ENCODE peak calls at places on chromosomes 3 and 15, in five cellular contexts. G is mesenchymal stem cell, H is K562, P is IMR-90, R is GM23248. C is an unnamed sample.

GRCh38 chr3:3443482-3443881 is 264.0 kb upstream of the CRBN start:
- DNase-seq in R (no peak), P (no peak), G (no peak), H (no peak), C (no peak)

GRCh38 chr15:64651573-64652260 is 123.7 kb downstream of the RBPMS2 start:
- DNase-seq in P (peak), H (no peak), R (no peak), G (peak), C (peak)

GRCh38 chr15:41930221-41930866 is 36.5 kb upstream of the SPTBN5 start:
- DNase-seq in P (peak), H (no peak), R (peak), G (peak), C (no peak)

GRCh38 chr3:189172668-189173419 is 1.1 kb downstream of the TPRG1 start:
- DNase-seq in G (no peak), R (no peak), H (no peak), P (no peak), C (no peak)

GRCh38 chr3:38401563-38401962 is 52.1 kb upstream of the ACVR2B start:
- DNase-seq in H (no peak), R (no peak), P (no peak), G (no peak), C (no peak)

GRCh38 chr3:34001990-34002389 is 203.6 kb downstream of the PDCD6IP start:
- DNase-seq in R (no peak), G (no peak), H (no peak), P (peak), C (no peak)

GRCh38 chr15:79310985-79311900 is at the start of gene TMED3:
- DNase-seq in G (peak), R (peak), P (peak), H (peak), C (peak)

GRCh38 chr15:58042006-58042405 is 23.5 kb downstream of the ALDH1A2 start:
- DNase-seq in H (no peak), G (no peak), P (no peak), R (no peak), C (no peak)

GRCh38 chr3:89488800-89489580 is 381.6 kb downstream of the EPHA3 start:
- DNase-seq in H (no peak), G (no peak), P (no peak), R (peak), C (no peak)

GRCh38 chr15:80403712-80404056 is 498 bp upstream of the ARNT2 start:
- DNase-seq in H (no peak), P (no peak), R (no peak), G (no peak), C (peak)

GRCh38 chr3:76429536-76430177 is 610.2 kb upstream of the ROBO2 start:
- DNase-seq in G (no peak), H (no peak), P (no peak), R (no peak), C (no peak)

GRCh38 chr3:101530213-101531047 is 17.4 kb upstream of the SENP7 start:
- DNase-seq in P (no peak), H (peak), G (no peak), R (no peak), C (peak)

GRCh38 chr3:10392244-10392643 is 71.3 kb upstream of the SEC13 start:
- DNase-seq in H (no peak), R (no peak), G (no peak), P (no peak), C (peak)

GRCh38 chr15:25397110-25397509 is 41.7 kb downstream of the UBE3A start:
- DNase-seq in R (peak), G (no peak), H (no peak), P (no peak), C (no peak)

GRCh38 chr3:13500133-13500885 is 20.2 kb downstream of the HDAC11 start:
- DNase-seq in R (peak), H (peak), P (no peak), G (peak), C (peak)

GRCh38 chr3:184117649-184118048 is 17.5 kb upstream of the EIF2B5 start:
- DNase-seq in G (no peak), H (no peak), R (no peak), P (no peak), C (no peak)
- H3K9ac ChIP-seq in G (no peak), H (no peak), R (no peak), P (no peak), C (no peak)

GRCh38 chr15:74133071-74133702 is 2.8 kb downstream of the ISLR2 start:
- DNase-seq in G (no peak), R (peak), H (no peak), P (no peak), C (peak)

GRCh38 chr15:74130849-74131617 is 647 bp downstream of the ISLR2 start:
- DNase-seq in H (no peak), R (no peak), G (no peak), P (no peak), C (peak)

GRCh38 chr15:74131618-74132191 is 1.3 kb downstream of the ISLR2 start:
- DNase-seq in R (no peak), H (no peak), G (no peak), P (no peak), C (peak)

GRCh38 chr15:74133703-74134386 is 3.5 kb downstream of the ISLR2 start:
- DNase-seq in P (no peak), G (no peak), R (no peak), H (no peak), C (no peak)

GRCh38 chr15:74132681-74133070 is 2.3 kb downstream of the ISLR2 start:
- DNase-seq in P (peak), G (no peak), H (no peak), R (peak), C (peak)
- H3K9ac ChIP-seq in P (no peak), G (no peak), H (no peak), R (no peak), C (no peak)

GRCh38 chr15:74906193-74906449 is 530 bp downstream of the FAM219B start:
- DNase-seq in G (peak), H (no peak), P (no peak), R (peak), C (peak)

GRCh38 chr15:74904190-74904805 is 2.4 kb downstream of the FAM219B start:
- DNase-seq in G (no peak), H (no peak), R (no peak), P (no peak), C (no peak)

GRCh38 chr15:74902295-74903075 is 4.2 kb downstream of the FAM219B start:
- DNase-seq in R (no peak), P (no peak), G (no peak), H (no peak), C (no peak)

GRCh38 chr15:74897300-74897701 is 7.5 kb downstream of the MPI start:
- DNase-seq in R (no peak), H (no peak), G (no peak), P (no peak), C (no peak)

DNA sequence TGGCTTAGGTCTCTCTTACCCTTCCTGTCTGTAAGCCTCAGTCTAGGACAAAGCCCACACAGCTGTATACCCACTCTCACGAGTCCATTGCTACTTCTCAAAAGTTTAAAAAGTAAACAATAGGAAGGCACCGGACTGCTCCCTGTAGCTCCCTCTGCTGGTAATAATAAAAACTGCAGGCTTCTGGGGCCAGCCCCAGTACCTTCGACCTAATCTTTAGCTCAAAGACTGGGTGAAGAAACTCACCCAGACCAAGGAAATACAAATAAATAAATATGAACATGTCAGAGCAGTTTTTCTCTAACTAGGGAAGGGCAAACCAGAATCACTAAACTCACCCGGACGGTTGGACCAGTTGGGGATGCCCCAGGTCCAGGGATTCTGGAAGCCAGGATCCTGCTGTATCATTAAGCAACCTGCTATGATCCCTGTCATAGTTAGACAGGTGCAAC is 5.0 kb downstream of the FAM219B start:
- DNase-seq in H (peak), G (peak), P (peak), R (peak), C (peak)
- H3K9ac ChIP-seq in H (peak), G (peak), P (no peak), R (peak), C (no peak)

DNA sequence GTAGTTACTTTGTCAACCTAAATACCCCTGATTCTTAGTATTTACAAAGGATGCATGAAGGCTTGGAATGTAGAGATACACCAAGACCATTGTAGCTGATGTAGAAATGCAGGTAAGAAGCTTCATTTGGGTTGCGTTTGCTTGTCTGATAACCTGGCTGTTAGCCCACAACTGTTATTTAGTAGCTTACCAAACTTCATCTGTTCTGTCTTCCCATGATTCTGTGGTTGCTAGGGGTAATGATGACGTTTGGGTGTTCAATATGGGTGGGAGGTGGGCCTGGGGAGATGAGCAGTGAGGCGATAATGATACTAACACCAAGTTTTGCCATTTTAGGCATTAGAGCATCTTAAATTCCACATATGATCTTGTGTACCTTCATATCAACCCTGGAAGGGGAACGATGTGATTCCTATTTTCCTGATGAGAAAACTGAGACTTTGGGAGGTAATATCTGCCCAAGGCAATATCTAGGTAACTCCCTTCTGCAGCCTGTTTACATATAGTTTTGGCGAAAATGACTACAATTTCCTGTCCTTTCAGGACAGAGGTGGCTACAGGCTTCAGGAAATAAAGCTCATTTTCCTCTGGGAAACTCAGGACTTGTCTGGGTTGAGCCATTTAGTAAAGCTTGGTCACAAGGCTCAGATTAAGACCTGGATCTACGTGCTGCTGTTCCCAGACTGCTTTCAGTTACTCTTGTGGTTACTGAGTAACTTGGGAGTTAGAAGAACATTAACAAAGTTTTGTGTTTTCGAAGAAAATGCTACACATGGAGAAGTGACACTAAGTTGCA is 26.8 kb downstream of the FNDC3B start:
- DNase-seq in H (no peak), G (peak), P (peak), R (peak), C (no peak)
- H3K9ac ChIP-seq in H (no peak), G (peak), P (no peak), R (peak), C (no peak)

GRCh38 chr3:31092748-31093607 is 198.5 kb upstream of the GADL1 start:
- DNase-seq in G (peak), H (no peak), P (peak), R (peak), C (no peak)

GRCh38 chr3:31093608-31093990 is 199.1 kb upstream of the GADL1 start:
- DNase-seq in H (no peak), G (no peak), P (no peak), R (peak), C (no peak)

GRCh38 chr3:31095254-31095653 is 200.8 kb upstream of the GADL1 start:
- DNase-seq in H (no peak), P (no peak), R (no peak), G (no peak), C (no peak)

GRCh38 chr3:31094048-31094447 is 199.6 kb upstream of the GADL1 start:
- DNase-seq in P (no peak), G (no peak), H (no peak), R (no peak), C (no peak)

GRCh38 chr3:31096661-31097060 is 202.2 kb upstream of the GADL1 start:
- DNase-seq in P (no peak), H (no peak), G (peak), R (no peak), C (no peak)
- H3K9ac ChIP-seq in P (no peak), H (no peak), G (peak), R (no peak), C (no peak)

DNA sequence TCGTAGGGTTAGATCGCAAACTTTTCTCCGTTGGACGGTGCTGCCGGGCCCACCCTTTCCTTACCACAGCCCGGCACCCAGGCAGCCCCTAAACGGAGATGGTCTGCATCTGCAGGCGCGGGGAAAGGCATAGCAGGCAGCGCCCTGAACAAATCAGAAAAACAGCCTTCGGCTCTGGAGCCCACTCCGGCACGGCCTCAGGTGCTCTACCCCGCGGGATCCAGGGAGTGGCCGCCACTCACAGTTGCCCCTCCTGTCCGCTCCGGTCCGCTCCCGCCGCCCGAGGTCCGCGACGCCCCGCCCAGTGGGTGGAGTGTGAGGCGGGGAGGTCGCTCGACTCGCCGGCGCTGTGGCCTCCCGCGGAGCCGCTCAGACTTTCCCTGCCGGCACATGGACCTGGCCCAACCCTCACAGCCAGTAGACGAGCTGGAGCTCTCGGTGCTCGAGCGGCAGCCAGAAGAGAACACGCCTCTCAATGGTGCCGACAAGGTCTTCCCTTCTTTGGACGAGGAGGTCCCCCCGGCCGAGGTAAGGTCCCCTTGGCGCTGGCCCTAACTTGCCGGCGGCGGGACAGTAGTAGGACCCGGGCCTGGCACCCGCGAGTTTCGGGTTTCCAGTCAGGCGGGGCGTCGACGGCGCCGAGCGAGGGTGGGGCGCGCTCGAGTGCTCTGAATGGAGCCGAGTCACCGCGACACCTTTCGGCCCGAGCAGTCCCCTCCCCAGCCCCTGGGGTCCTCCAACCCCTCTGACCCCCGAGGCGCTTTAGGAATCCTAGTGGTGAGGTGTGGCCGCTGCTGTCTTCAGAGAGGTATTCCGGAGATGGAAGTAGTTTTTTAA is at the start of gene C3orf52:
- DNase-seq in R (peak), G (peak), P (peak), H (peak), C (peak)
- H3K9ac ChIP-seq in R (peak), G (peak), P (peak), H (peak), C (peak)

DNA sequence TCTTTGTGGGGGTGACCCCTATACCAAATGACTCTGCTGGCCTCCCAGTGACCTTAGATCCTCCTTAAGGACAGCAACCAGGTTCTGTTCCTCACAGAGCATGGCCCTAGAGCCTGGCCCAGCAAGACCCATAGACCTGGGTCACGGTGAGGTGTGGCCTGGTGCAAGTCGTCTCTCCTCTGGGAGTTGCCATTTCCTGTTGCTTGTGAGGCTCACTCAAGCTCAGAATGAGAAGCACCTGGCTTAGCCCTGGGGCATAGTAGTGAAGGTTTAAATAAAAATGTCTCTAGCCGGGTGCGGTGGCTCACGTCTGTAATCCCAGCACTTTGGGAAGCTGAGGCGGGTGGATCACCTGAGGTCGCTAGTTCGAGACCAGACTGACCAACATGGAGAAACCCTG is 131.3 kb downstream of the SMAD6 start:
- DNase-seq in G (no peak), R (no peak), P (no peak), H (no peak), C (no peak)
- H3K9ac ChIP-seq in G (peak), R (peak), P (no peak), H (peak), C (no peak)

DNA sequence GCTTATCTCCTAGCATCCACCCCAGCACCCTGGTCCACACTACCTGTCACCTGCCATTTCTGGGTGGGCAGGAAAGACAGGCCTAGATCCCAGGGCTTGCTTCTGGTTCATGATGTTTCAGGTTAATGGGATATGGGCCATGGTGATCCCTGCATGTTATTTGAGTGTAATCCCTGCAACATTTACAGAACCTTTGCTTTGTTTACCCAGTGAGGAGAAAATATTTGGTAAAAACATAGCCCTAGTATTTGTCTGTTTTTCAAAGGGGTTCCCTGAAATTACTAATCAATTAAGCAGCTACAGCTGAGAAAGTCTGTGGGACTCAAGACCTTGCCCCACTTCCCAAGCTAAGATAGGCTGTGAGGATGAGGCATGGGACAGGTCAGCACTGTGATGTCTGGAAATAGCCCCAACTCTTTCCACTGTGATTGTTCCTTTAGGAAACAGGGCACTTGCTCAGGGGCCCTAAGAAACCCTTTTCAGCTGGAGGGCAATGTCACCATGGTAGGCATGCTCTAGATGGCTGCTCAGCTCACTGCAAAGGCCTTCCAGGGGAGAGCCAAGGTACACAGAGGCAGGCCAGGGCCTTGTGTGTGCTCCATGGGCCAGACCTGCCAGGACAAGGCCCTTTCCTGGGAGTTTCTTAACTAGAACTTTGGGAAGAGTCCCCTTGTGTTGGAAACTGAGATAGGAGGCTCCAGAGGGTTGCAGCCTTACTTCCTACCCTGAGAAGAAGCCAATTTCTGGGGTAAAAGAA is 11.1 kb downstream of the TRANK1 start:
- DNase-seq in H (no peak), R (no peak), P (no peak), G (no peak), C (peak)
- H3K9ac ChIP-seq in H (peak), R (no peak), P (no peak), G (no peak), C (no peak)

GRCh38 chr15:37109952-37110630 is 9.7 kb upstream of the MEIS2 start:
- DNase-seq in H (no peak), P (no peak), R (peak), G (peak), C (peak)

GRCh38 chr15:37115538-37115937 is 15.2 kb upstream of the MEIS2 start:
- DNase-seq in P (no peak), G (no peak), H (no peak), R (no peak), C (no peak)

GRCh38 chr15:37111427-37111717 is 11.0 kb upstream of the MEIS2 start:
- DNase-seq in H (no peak), G (no peak), R (no peak), P (no peak), C (no peak)

GRCh38 chr15:37112171-37112570 is 11.8 kb upstream of the MEIS2 start:
- DNase-seq in G (peak), R (peak), H (no peak), P (no peak), C (no peak)

DNA sequence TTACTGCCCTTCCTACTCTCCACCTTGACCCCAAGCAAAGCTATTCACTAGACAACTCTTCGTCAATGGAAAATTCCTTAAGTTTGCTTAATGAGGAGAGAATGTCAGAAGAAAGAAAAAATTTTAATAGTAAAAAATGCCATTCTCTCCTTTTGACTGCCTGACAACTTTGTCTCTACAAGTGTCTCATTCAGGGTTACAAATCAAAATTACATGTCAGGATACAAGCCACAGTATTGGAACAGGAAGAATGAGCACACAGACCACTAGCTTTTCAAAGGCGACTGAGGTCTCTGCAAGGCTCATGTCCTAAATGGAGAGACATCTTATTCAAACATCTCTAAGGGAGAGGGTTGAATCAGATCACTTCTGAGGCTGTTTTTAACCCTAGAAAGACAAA is 12.6 kb upstream of the MEIS2 start:
- DNase-seq in H (no peak), G (peak), P (no peak), R (no peak), C (no peak)
- H3K9ac ChIP-seq in H (no peak), G (no peak), P (no peak), R (no peak), C (no peak)